ENCODE peak calls at places on chromosomes 11 and 22, in six cellular contexts. One of them, this sample, is unnamed.

GRCh38 chr11:112401036-112401769 is 140.5 kb upstream of the PLET1 start:
- DNase-seq in stimulated activated CD4-positive, alpha-beta T cell treated with anti-CD3 and anti-CD28 coated beads, Interleukin-4, amount 100 ng/mL, for 48 hours: no peak
- DNase-seq in NCI-H69: peak; percentile 63
- DNase-seq in T-helper 2 cell: no peak
- DNase-seq in neural progenitor cell: no peak
- DNase-seq in coronary artery: no peak
- DNase-seq in this sample: no peak

GRCh38 chr11:69588270-69588669 is 52.7 kb upstream of the CCND1 start:
- DNase-seq in stimulated activated CD4-positive, alpha-beta T cell treated with anti-CD3 and anti-CD28 coated beads, Interleukin-4, amount 100 ng/mL, for 48 hours: no peak
- DNase-seq in NCI-H69: no peak
- DNase-seq in T-helper 2 cell: no peak
- DNase-seq in neural progenitor cell: no peak
- DNase-seq in coronary artery: peak; percentile 7
- DNase-seq in this sample: no peak

GRCh38 chr11:704799-705645 is 1.0 kb upstream of the EPS8L2 start:
- DNase-seq in stimulated activated CD4-positive, alpha-beta T cell treated with anti-CD3 and anti-CD28 coated beads, Interleukin-4, amount 100 ng/mL, for 48 hours: no peak
- DNase-seq in NCI-H69: peak; percentile 25
- DNase-seq in T-helper 2 cell: no peak
- DNase-seq in neural progenitor cell: no peak
- DNase-seq in coronary artery: no peak
- DNase-seq in this sample: no peak

GRCh38 chr11:133040289-133040893 is 491.9 kb downstream of the OPCML start:
- DNase-seq in stimulated activated CD4-positive, alpha-beta T cell treated with anti-CD3 and anti-CD28 coated beads, Interleukin-4, amount 100 ng/mL, for 48 hours: no peak
- DNase-seq in NCI-H69: no peak
- DNase-seq in T-helper 2 cell: no peak
- DNase-seq in neural progenitor cell: no peak
- DNase-seq in coronary artery: no peak
- DNase-seq in this sample: no peak

GRCh38 chr22:41998361-41999261 is at the start of gene WBP2NL:
- DNase-seq in stimulated activated CD4-positive, alpha-beta T cell treated with anti-CD3 and anti-CD28 coated beads, Interleukin-4, amount 100 ng/mL, for 48 hours: peak; percentile 72
- DNase-seq in NCI-H69: peak; percentile 94
- DNase-seq in T-helper 2 cell: peak; percentile 93
- DNase-seq in neural progenitor cell: no peak
- DNase-seq in coronary artery: no peak
- DNase-seq in this sample: peak; percentile 94

GRCh38 chr11:73976451-73977151 is 6.0 kb downstream of the UCP2 start:
- DNase-seq in stimulated activated CD4-positive, alpha-beta T cell treated with anti-CD3 and anti-CD28 coated beads, Interleukin-4, amount 100 ng/mL, for 48 hours: no peak
- DNase-seq in NCI-H69: no peak
- DNase-seq in T-helper 2 cell: no peak
- DNase-seq in neural progenitor cell: no peak
- DNase-seq in coronary artery: no peak
- DNase-seq in this sample: no peak

GRCh38 chr11:217704-218103 is 10.2 kb downstream of the RIC8A start:
- DNase-seq in stimulated activated CD4-positive, alpha-beta T cell treated with anti-CD3 and anti-CD28 coated beads, Interleukin-4, amount 100 ng/mL, for 48 hours: no peak
- DNase-seq in NCI-H69: no peak
- DNase-seq in T-helper 2 cell: no peak
- DNase-seq in neural progenitor cell: no peak
- DNase-seq in coronary artery: no peak
- DNase-seq in this sample: no peak

GRCh38 chr22:42065408-42066132 is 5.0 kb downstream of the NAGA start:
- DNase-seq in stimulated activated CD4-positive, alpha-beta T cell treated with anti-CD3 and anti-CD28 coated beads, Interleukin-4, amount 100 ng/mL, for 48 hours: no peak
- DNase-seq in NCI-H69: no peak
- DNase-seq in T-helper 2 cell: no peak
- DNase-seq in neural progenitor cell: no peak
- DNase-seq in coronary artery: no peak
- DNase-seq in this sample: no peak

GRCh38 chr11:44615913-44616806 is 50.7 kb downstream of the CD82 start:
- DNase-seq in stimulated activated CD4-positive, alpha-beta T cell treated with anti-CD3 and anti-CD28 coated beads, Interleukin-4, amount 100 ng/mL, for 48 hours: no peak
- DNase-seq in NCI-H69: no peak
- DNase-seq in T-helper 2 cell: no peak
- DNase-seq in neural progenitor cell: no peak
- DNase-seq in coronary artery: peak; percentile 56
- DNase-seq in this sample: no peak

GRCh38 chr11:15747671-15748070 is 608.7 kb downstream of the SOX6 start:
- DNase-seq in stimulated activated CD4-positive, alpha-beta T cell treated with anti-CD3 and anti-CD28 coated beads, Interleukin-4, amount 100 ng/mL, for 48 hours: no peak
- DNase-seq in NCI-H69: no peak
- DNase-seq in T-helper 2 cell: no peak
- DNase-seq in neural progenitor cell: no peak
- DNase-seq in coronary artery: no peak
- DNase-seq in this sample: no peak

This sample was measured in NCI-H2171 treated with DMSO at 0.1 percent for 48 hours.